ENCODE peak calls at places on chromosomes 2 and 18, in ten cellular contexts. A, O, Y, R, M, X, E, J, I and D are unnamed samples.

GRCh38 chr2:42926438-42927333 is 134.3 kb upstream of the HAAO start:
- DNase-seq in A (no peak), O (no peak), Y (no peak), R (no peak), M (no peak), X (no peak), E (no peak), J (no peak), I (no peak), D (no peak)

GRCh38 chr18:43587538-43588153 is 310.4 kb upstream of the SYT4 start:
- DNase-seq in A (peak; percentile 58), O (no peak), Y (peak; percentile 50), R (no peak), M (peak; percentile 33), X (no peak), E (peak; percentile 45), J (peak; percentile 53), I (peak; percentile 35), D (peak; percentile 70)

GRCh38 chr2:183474912-183475695 is 350.9 kb downstream of the NUP35 start:
- DNase-seq in A (no peak), O (no peak), Y (no peak), R (no peak), M (no peak), X (no peak), E (no peak), J (no peak), I (no peak), D (no peak)

GRCh38 chr2:166361351-166362153 is 14.2 kb downstream of the SCN9A start:
- DNase-seq in A (peak; percentile 70), O (no peak), Y (no peak), R (no peak), M (no peak), X (no peak), E (peak; percentile 40), J (peak; percentile 55), I (peak; percentile 61), D (peak; percentile 78)

GRCh38 chr2:145744541-145745386 is 1224.8 kb upstream of the ZEB2 start:
- DNase-seq in A (peak; percentile 65), O (no peak), Y (no peak), R (no peak), M (peak; percentile 88), X (no peak), E (peak; percentile 88), J (peak; percentile 47), I (peak; percentile 86), D (peak; percentile 56)

GRCh38 chr2:227853204-227853629 is 18.2 kb upstream of the DAW1 start:
- DNase-seq in A (peak; percentile 71), O (no peak), Y (no peak), R (no peak), M (no peak), X (no peak), E (peak; percentile 72), J (no peak), I (peak; percentile 70), D (no peak)

GRCh38 chr2:40404500-40404899 is 47.4 kb downstream of the SLC8A1 start:
- DNase-seq in A (no peak), O (no peak), Y (no peak), R (no peak), M (no peak), X (no peak), E (no peak), J (no peak), I (no peak), D (no peak)

GRCh38 chr2:27077231-27077630 is 1.2 kb upstream of the EMILIN1 start:
- DNase-seq in A (no peak), O (no peak), Y (no peak), R (no peak), M (no peak), X (no peak), E (no peak), J (no peak), I (no peak), D (no peak)

GRCh38 chr2:121960251-121960650 is 204.8 kb downstream of the TSN start:
- DNase-seq in A (no peak), O (no peak), Y (peak; percentile 41), R (no peak), M (no peak), X (no peak), E (no peak), J (no peak), I (no peak), D (no peak)

GRCh38 chr18:67519582-67519981 is 3.1 kb upstream of the DSEL start:
- DNase-seq in A (no peak), O (no peak), Y (no peak), R (no peak), M (peak; percentile 81), X (no peak), E (peak; percentile 87), J (no peak), I (peak; percentile 16), D (no peak)

GRCh38 chr2:96321230-96322103 is 3.6 kb upstream of the ITPRIPL1 start:
- DNase-seq in A (peak; percentile 38), O (peak; percentile 81), Y (peak; percentile 89), R (peak; percentile 71), M (no peak), X (peak; percentile 53), E (peak; percentile 17), J (peak; percentile 33), I (peak; percentile 60), D (peak; percentile 46)

GRCh38 chr2:227921648-227922047 is 50.2 kb downstream of the DAW1 start:
- DNase-seq in A (no peak), O (no peak), Y (no peak), R (no peak), M (no peak), X (no peak), E (no peak), J (no peak), I (no peak), D (no peak)

GRCh38 chr2:174971868-174972781 is 33.1 kb downstream of the CHN1 start:
- DNase-seq in A (peak; percentile 96), O (peak; percentile 39), Y (no peak), R (no peak), M (no peak), X (no peak), E (peak; percentile 82), J (peak; percentile 93), I (peak; percentile 86), D (no peak)

GRCh38 chr2:153287109-153287801 is 191.3 kb downstream of the RPRM start:
- DNase-seq in A (no peak), O (no peak), Y (peak; percentile 19), R (no peak), M (no peak), X (peak; percentile 18), E (no peak), J (no peak), I (no peak), D (peak; percentile 54)

GRCh38 chr2:10083692-10084566 is 3.7 kb upstream of the CYS1 start:
- DNase-seq in A (no peak), O (no peak), Y (peak; percentile 46), R (no peak), M (no peak), X (no peak), E (no peak), J (no peak), I (no peak), D (no peak)

GRCh38 chr2:186308347-186308746 is 177.7 kb upstream of the ZC3H15 start:
- DNase-seq in A (peak; percentile 1), O (no peak), Y (no peak), R (no peak), M (no peak), X (no peak), E (no peak), J (peak; percentile 23), I (no peak), D (no peak)

GRCh38 chr18:27363918-27364317 is 178.8 kb upstream of the CHST9 start:
- DNase-seq in A (no peak), O (no peak), Y (no peak), R (no peak), M (no peak), X (no peak), E (no peak), J (peak; percentile 0), I (no peak), D (peak; percentile 4)

GRCh38 chr2:8796878-8797550 is 40.4 kb downstream of the KIDINS220 start:
- DNase-seq in A (no peak), O (no peak), Y (peak; percentile 24), R (no peak), M (no peak), X (no peak), E (no peak), J (no peak), I (no peak), D (no peak)

GRCh38 chr18:21598726-21599584 is 1.5 kb downstream of the ESCO1 start:
- DNase-seq in A (no peak), O (no peak), Y (no peak), R (no peak), M (no peak), X (no peak), E (no peak), J (no peak), I (no peak), D (no peak)

GRCh38 chr18:22831441-22831904 is 101.7 kb upstream of the RBBP8 start:
- DNase-seq in A (no peak), O (no peak), Y (no peak), R (no peak), M (peak; percentile 67), X (no peak), E (peak; percentile 74), J (no peak), I (peak; percentile 50), D (no peak)

GRCh38 chr2:225429718-225430117 is 30.2 kb downstream of the NYAP2 start:
- DNase-seq in A (no peak), O (peak; percentile 41), Y (no peak), R (no peak), M (peak; percentile 13), X (no peak), E (peak; percentile 1), J (no peak), I (peak; percentile 4), D (peak; percentile 19)

GRCh38 chr2:95313296-95314265 is 16.4 kb downstream of the KCNIP3 start:
- DNase-seq in A (no peak), O (no peak), Y (no peak), R (no peak), M (no peak), X (no peak), E (no peak), J (no peak), I (no peak), D (no peak)

GRCh38 chr2:225090746-225091145 is 48.5 kb upstream of the DOCK10 start:
- DNase-seq in A (no peak), O (no peak), Y (no peak), R (no peak), M (no peak), X (no peak), E (peak; percentile 72), J (no peak), I (peak; percentile 60), D (no peak)

GRCh38 chr2:227058888-227059399 is 105.1 kb downstream of the COL4A4 start:
- DNase-seq in A (no peak), O (no peak), Y (no peak), R (no peak), M (no peak), X (no peak), E (no peak), J (no peak), I (no peak), D (no peak)

GRCh38 chr2:72112421-72112820 is 35.2 kb downstream of the CYP26B1 start:
- DNase-seq in A (no peak), O (no peak), Y (no peak), R (no peak), M (no peak), X (no peak), E (peak; percentile 60), J (no peak), I (peak; percentile 70), D (no peak)

GRCh38 chr18:77055429-77056310 is 76.9 kb downstream of the MBP start:
- DNase-seq in A (no peak), O (no peak), Y (no peak), R (no peak), M (no peak), X (no peak), E (no peak), J (no peak), I (no peak), D (no peak)

GRCh38 chr2:166802475-166802874 is 85.8 kb upstream of the XIRP2 start:
- DNase-seq in A (no peak), O (no peak), Y (no peak), R (no peak), M (no peak), X (no peak), E (no peak), J (no peak), I (no peak), D (no peak)